ENCODE peak calls at places on chromosome 1, in eight cellular contexts. U is RWPE2; A is CD8-positive, alpha-beta T cell; O is bronchial epithelial cell; W is left ventricle myocardium inferior; X is stomach; L is psoas muscle; Q is esophagus squamous epithelium. R is an unnamed sample.

GRCh38 chr1:106619080-106619826 is 437.2 kb upstream of the PRMT6 start:
- DNase-seq in X (no peak), U (peak), Q (no peak), A (no peak), O (no peak), W (no peak), L (no peak), R (no peak)

GRCh38 chr1:160050619-160051018 is 18.8 kb upstream of the PIGM start:
- DNase-seq in O (no peak), Q (no peak), U (no peak), L (no peak), X (no peak), W (no peak), A (no peak), R (no peak)

GRCh38 chr1:29671446-29671845 is 435.1 kb downstream of the PTPRU start:
- DNase-seq in L (no peak), W (no peak), X (no peak), O (no peak), A (no peak), U (no peak), Q (no peak), R (no peak)

GRCh38 chr1:216617081-216617480 is 106.1 kb downstream of the ESRRG start:
- DNase-seq in O (no peak), A (no peak), U (no peak), Q (no peak), W (no peak), L (no peak), X (no peak), R (no peak)

GRCh38 chr1:230905733-230906132 is 37.4 kb upstream of the C1orf198 start:
- DNase-seq in A (no peak), L (no peak), O (no peak), W (no peak), X (no peak), U (no peak), Q (no peak), R (peak)

GRCh38 chr1:156089704-156090103 is 7.4 kb upstream of the MEX3A start:
- DNase-seq in U (no peak), L (no peak), W (no peak), A (no peak), O (no peak), Q (no peak), X (no peak), R (no peak)

GRCh38 chr1:168825129-168825528 is 96.1 kb upstream of the DPT start:
- DNase-seq in X (no peak), W (no peak), O (no peak), U (no peak), Q (no peak), L (no peak), A (no peak), R (no peak)

GRCh38 chr1:202090994-202091393 is 31.7 kb upstream of the GPR37L1 start:
- DNase-seq in Q (no peak), L (no peak), O (no peak), A (no peak), U (no peak), W (no peak), X (no peak), R (no peak)

GRCh38 chr1:224432672-224433040 is 1.9 kb downstream of the WDR26 start:
- DNase-seq in U (no peak), L (no peak), O (peak), Q (no peak), A (no peak), X (no peak), W (no peak), R (peak)

GRCh38 chr1:226781937-226782609 is 43.0 kb upstream of the ITPKB start:
- DNase-seq in A (no peak), W (no peak), U (no peak), X (no peak), L (no peak), O (no peak), Q (no peak), R (no peak)

GRCh38 chr1:30037251-30038118 is 685.9 kb downstream of the MATN1 start:
- DNase-seq in X (no peak), W (no peak), A (no peak), Q (no peak), U (no peak), L (no peak), O (no peak), R (no peak)

GRCh38 chr1:222592171-222592570 is 2.4 kb upstream of the TAF1A start:
- DNase-seq in W (no peak), O (peak), L (no peak), U (no peak), X (no peak), A (no peak), Q (no peak), R (no peak)

DNA sequence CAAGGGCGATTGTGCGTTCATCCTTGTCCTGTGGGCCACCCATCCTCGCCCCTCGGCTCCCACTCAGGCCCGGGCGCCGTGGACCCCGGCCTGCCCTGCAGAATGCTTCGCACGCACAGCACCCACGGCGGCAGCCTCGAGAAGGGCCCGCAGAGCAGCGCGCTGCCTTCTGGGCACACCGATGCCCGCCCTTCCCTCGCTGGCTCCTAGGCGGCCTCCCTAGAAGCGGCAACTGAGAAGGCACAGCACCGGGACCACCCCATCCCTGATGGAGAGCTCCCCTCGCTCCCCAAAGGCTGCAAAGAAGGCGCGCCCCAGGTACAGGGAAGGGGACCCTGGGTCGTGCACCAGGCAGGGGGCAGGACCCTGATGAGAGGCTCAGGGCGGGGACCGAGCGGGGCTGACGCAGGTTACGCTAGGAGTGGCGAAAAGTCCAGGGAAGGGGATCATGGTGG is 974 bp downstream of the CAPZB start:
- DNase-seq in A (no peak), W (no peak), L (no peak), Q (no peak), U (no peak), X (no peak), O (no peak), R (no peak)
- TF ChIP-seq CTCF in A (no peak), W (no peak), L (no peak), Q (no peak), U (no peak), X (no peak), O (no peak), R (no peak)

DNA sequence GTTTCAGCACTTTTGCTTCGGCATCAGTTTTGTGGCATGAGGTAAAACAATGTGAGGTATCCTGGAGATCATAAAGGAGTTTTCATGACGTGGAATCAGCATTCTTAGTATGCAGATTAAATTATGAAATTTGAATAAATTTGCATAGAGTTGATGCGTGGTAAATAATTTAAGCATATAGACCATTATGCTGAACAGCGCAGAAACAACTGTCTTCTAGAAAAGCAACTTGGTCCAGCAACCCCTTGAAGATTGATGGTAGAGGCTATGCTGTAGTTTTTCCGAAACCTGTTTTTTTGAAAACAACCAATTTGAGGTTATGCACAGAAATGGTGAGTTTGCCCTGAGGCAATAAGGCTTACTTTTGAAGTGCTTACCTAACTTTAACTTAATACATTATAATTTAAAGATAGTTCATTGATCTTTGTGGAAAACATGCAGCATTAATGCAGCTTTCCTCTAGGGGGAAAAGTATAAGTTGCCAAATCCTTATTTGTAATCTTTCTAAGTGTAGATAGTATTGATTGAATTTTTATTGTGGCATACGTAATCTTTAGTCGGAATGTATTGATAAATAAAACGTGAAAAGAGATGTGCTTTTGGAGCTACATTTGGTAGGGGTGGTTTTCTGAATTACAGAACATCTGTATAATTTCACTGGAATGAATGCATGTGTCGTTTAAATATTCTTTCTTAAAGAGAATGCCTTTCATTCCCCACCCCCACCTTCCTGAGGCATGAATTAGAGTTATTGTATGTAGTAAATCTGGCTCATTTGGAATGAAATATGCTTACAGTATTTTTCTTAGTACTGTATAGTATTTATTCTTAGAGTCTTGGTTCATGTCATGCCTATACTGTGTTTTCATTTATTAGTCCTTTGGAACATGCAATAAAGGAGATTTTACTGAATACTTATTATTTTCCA is 3.8 kb downstream of the PRDM2 start:
- DNase-seq in A (no peak), U (no peak), X (no peak), W (no peak), O (no peak), L (no peak), Q (no peak), R (no peak)
- H3K4me3 ChIP-seq in A (no peak), U (no peak), X (no peak), W (no peak), O (no peak), L (no peak), Q (no peak), R (no peak)

GRCh38 chr1:55531644-55532043 is 316.5 kb upstream of the USP24 start:
- DNase-seq in X (no peak), O (peak), U (no peak), Q (no peak), A (no peak), L (no peak), W (no peak), R (peak)
- TF ChIP-seq CTCF in X (no peak), O (no peak), U (no peak), Q (no peak), A (no peak), L (no peak), W (no peak), R (no peak)

GRCh38 chr1:93616221-93616995 is 65.2 kb downstream of the BCAR3 start:
- DNase-seq in A (no peak), U (no peak), W (no peak), X (peak), Q (no peak), O (no peak), L (no peak), R (no peak)
- H3K4me3 ChIP-seq in A (no peak), U (no peak), W (peak), X (no peak), Q (no peak), O (no peak), L (no peak), R (no peak)

GRCh38 chr1:66283583-66284041 is 250.3 kb upstream of the SGIP1 start:
- DNase-seq in U (no peak), W (no peak), X (no peak), A (no peak), O (peak), L (no peak), Q (no peak), R (peak)

GRCh38 chr1:66282885-66283284 is 251.1 kb upstream of the SGIP1 start:
- DNase-seq in Q (no peak), A (no peak), X (no peak), O (no peak), L (no peak), U (no peak), W (no peak), R (no peak)

GRCh38 chr1:66281808-66282207 is 252.1 kb upstream of the SGIP1 start:
- DNase-seq in Q (no peak), L (no peak), X (no peak), W (no peak), A (no peak), O (no peak), U (no peak), R (no peak)

GRCh38 chr1:66284746-66285145 is 249.2 kb upstream of the SGIP1 start:
- DNase-seq in L (no peak), O (no peak), X (no peak), A (no peak), U (no peak), Q (no peak), W (no peak), R (no peak)

GRCh38 chr1:66282343-66282852 is 251.6 kb upstream of the SGIP1 start:
- DNase-seq in W (no peak), O (peak), U (no peak), A (peak), Q (no peak), L (no peak), X (no peak), R (peak)
- TF ChIP-seq CTCF in W (no peak), O (peak), U (no peak), A (peak), Q (peak), L (no peak), X (no peak), R (peak)

DNA sequence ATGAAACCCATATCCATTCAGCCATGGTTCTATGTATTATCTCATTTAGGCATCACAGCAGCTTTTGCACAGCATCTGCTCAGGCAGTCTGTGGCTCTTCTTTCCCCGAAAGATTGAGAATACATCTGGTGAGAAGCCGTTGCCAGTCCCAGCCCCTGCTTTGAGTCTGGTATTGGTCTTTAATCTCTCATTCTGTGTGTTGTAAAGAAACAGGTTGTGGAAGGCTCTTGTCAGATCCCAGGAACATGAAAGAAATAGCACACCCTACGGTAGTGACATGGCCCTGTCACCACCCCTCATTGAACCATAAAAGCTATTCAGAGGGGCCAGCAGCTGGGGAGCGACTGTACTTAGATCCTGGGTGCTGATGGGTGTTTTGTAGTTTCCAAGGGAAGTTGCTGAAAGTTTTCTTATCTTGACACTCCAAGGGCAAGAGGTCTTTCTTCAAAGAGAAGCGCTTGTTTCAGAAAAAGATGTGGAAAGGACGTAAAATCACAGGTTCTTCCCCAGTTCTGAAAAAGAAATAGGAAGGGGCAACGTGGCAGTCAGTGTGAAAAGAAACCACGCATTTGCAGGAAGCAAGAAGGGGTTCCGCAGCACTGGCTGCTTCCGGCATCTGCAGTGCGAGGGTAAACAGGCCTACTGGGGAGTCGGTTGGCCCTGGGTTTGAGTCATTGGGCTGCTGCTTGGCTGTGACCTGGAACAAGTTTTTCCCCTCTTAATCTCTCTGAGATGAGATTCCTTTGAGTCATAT is 145.0 kb downstream of the DHRS3 start:
- DNase-seq in L (no peak), X (no peak), W (no peak), Q (no peak), A (peak), O (peak), U (no peak), R (no peak)
- H3K4me3 ChIP-seq in L (no peak), X (no peak), W (no peak), Q (no peak), A (peak), O (no peak), U (no peak), R (no peak)